ENCODE peak calls at places on chromosomes 3 and 15, in nine cellular contexts. P is kidney epithelial cell; W is anterior cingulate cortex; X is NCI-H345; L is spleen; D is T-helper 9 cell; K is A172; G is PC-9; N is stimulated activated naive CD8-positive, alpha-beta T cell treated with anti-CD3 and anti-CD28 coated beads, Interleukin-15, amount 100 ng/mL, for 72 hours. I is an unnamed sample.

GRCh38 chr3:16338124-16338523 is 73.1 kb downstream of the OXNAD1 start:
- DNase-seq in P (no peak), W (no peak), X (no peak), L (peak), D (peak), K (no peak), G (no peak), N (peak), I (no peak)

GRCh38 chr3:66066963-66067617 is 28.4 kb upstream of the MAGI1 start:
- DNase-seq in P (no peak), W (no peak), X (peak), L (no peak), D (no peak), K (no peak), G (no peak), N (no peak), I (no peak)

GRCh38 chr3:152121292-152121654 is 147.5 kb upstream of the MBNL1 start:
- DNase-seq in P (peak), W (no peak), X (no peak), L (no peak), D (no peak), K (peak), G (no peak), N (no peak), I (no peak)

GRCh38 chr3:69320867-69321266 is 65.0 kb downstream of the FRMD4B start:
- DNase-seq in P (no peak), W (no peak), X (no peak), L (no peak), D (no peak), K (no peak), G (no peak), N (no peak), I (no peak)

GRCh38 chr15:57297163-57297593 is 79.1 kb upstream of the CGNL1 start:
- DNase-seq in P (no peak), W (no peak), X (peak), L (no peak), D (no peak), K (no peak), G (no peak), N (no peak), I (no peak)

GRCh38 chr15:51255533-51255932 is 82.9 kb downstream of the CYP19A1 start:
- DNase-seq in P (no peak), W (no peak), X (no peak), L (no peak), D (no peak), K (no peak), G (no peak), N (no peak), I (no peak)

GRCh38 chr15:83198476-83198875 is 9.1 kb downstream of the HDGFL3 start:
- DNase-seq in P (no peak), W (no peak), X (no peak), L (no peak), D (no peak), K (no peak), G (no peak), N (no peak), I (no peak)

GRCh38 chr3:11671648-11672100 is 28.0 kb upstream of the VGLL4 start:
- DNase-seq in P (no peak), W (no peak), X (no peak), L (no peak), D (no peak), K (peak), G (peak), N (no peak), I (no peak)

GRCh38 chr15:40650479-40650878 is 44.5 kb upstream of the RAD51 start:
- DNase-seq in P (no peak), W (no peak), X (no peak), L (no peak), D (no peak), K (no peak), G (no peak), N (no peak), I (no peak)

GRCh38 chr15:52113708-52114107 is 1.1 kb upstream of the BCL2L10 start:
- DNase-seq in P (no peak), W (no peak), X (no peak), L (no peak), D (no peak), K (no peak), G (no peak), N (no peak), I (no peak)

GRCh38 chr3:193960485-193961172 is 175.3 kb upstream of the HES1 start:
- DNase-seq in P (peak), W (peak), X (no peak), L (no peak), D (no peak), K (no peak), G (no peak), N (no peak), I (peak)

GRCh38 chr3:4897765-4898453 is 81.3 kb upstream of the BHLHE40 start:
- DNase-seq in P (no peak), W (no peak), X (no peak), L (no peak), D (no peak), K (no peak), G (no peak), N (no peak), I (no peak)

GRCh38 chr15:88635343-88635742 is 3.5 kb upstream of the ISG20 start:
- DNase-seq in P (no peak), W (no peak), X (no peak), L (peak), D (peak), K (no peak), G (no peak), N (no peak), I (no peak)

GRCh38 chr3:11136871-11137626 is 17.2 kb upstream of the HRH1 start:
- DNase-seq in P (peak), W (peak), X (no peak), L (no peak), D (no peak), K (peak), G (peak), N (no peak), I (no peak)

GRCh38 chr3:172869356-172869755 is 118.8 kb downstream of the ECT2 start:
- DNase-seq in P (no peak), W (no peak), X (peak), L (no peak), D (no peak), K (no peak), G (peak), N (no peak), I (no peak)

GRCh38 chr3:184568918-184569829 is 7.6 kb downstream of the EPHB3 start:
- DNase-seq in P (no peak), W (peak), X (peak), L (peak), D (no peak), K (peak), G (peak), N (no peak), I (peak)

GRCh38 chr3:44090036-44090435 is 151.7 kb upstream of the TOPAZ1 start:
- DNase-seq in P (no peak), W (no peak), X (no peak), L (no peak), D (no peak), K (no peak), G (no peak), N (no peak), I (no peak)

GRCh38 chr3:166013073-166013679 is 176.0 kb upstream of the BCHE start:
- DNase-seq in P (no peak), W (no peak), X (peak), L (no peak), D (no peak), K (peak), G (peak), N (no peak), I (no peak)

GRCh38 chr3:104892044-104892443 is 474.7 kb upstream of the ALCAM start:
- DNase-seq in P (no peak), W (no peak), X (no peak), L (no peak), D (no peak), K (no peak), G (no peak), N (no peak), I (no peak)